ENCODE peak calls at places on chromosomes 13 and 19, in eight cellular contexts. A is endothelial cell, L is progenitor cell of endocrine pancreas, S is T-helper 17 cell, M is T47D, H is A549, T is AG09309, F is T-cell. P is an unnamed sample.

GRCh38 chr19:32053366-32053765 is 292.0 kb upstream of the ZNF507 start:
- DNase-seq in A (no peak), L (no peak), S (no peak), M (no peak), H (no peak), T (no peak), F (no peak), P (no peak)

GRCh38 chr19:39310558-39311311 is 9.9 kb downstream of the LRFN1 start:
- DNase-seq in A (no peak), L (no peak), S (no peak), M (peak), H (peak), T (no peak), F (no peak), P (no peak)

GRCh38 chr13:95391325-95391724 is 90.1 kb upstream of the ABCC4 start:
- DNase-seq in A (no peak), L (no peak), S (no peak), M (no peak), H (no peak), T (no peak), F (no peak), P (no peak)

GRCh38 chr13:42794572-42795275 is 13.3 kb downstream of the FAM216B start:
- DNase-seq in A (no peak), L (no peak), S (no peak), M (no peak), H (no peak), T (no peak), F (no peak), P (no peak)

GRCh38 chr19:16542045-16542893 is at the start of gene CHERP:
- DNase-seq in A (peak), L (peak), S (peak), M (peak), H (peak), T (peak), F (peak), P (peak)

GRCh38 chr19:4454952-4455738 is 2.4 kb downstream of the UBXN6 start:
- DNase-seq in A (no peak), L (no peak), S (no peak), M (no peak), H (no peak), T (no peak), F (no peak), P (no peak)

GRCh38 chr13:28138012-28138755 is at the start of gene PAN3:
- DNase-seq in A (peak), L (peak), S (peak), M (peak), H (peak), T (peak), F (peak), P (peak)

GRCh38 chr13:101181076-101181685 is 235.1 kb downstream of the NALCN start:
- DNase-seq in A (no peak), L (no peak), S (no peak), M (no peak), H (no peak), T (no peak), F (no peak), P (no peak)

GRCh38 chr19:44677019-44677809 is 5.9 kb downstream of the CEACAM19 start:
- DNase-seq in A (no peak), L (no peak), S (no peak), M (peak), H (peak), T (no peak), F (no peak), P (no peak)

GRCh38 chr19:7418575-7418974 is 69.8 kb downstream of the ARHGEF18 start:
- DNase-seq in A (no peak), L (no peak), S (no peak), M (no peak), H (no peak), T (no peak), F (no peak), P (no peak)

GRCh38 chr19:46385636-46386035 is 27.7 kb downstream of the CCDC8 start:
- DNase-seq in A (no peak), L (no peak), S (no peak), M (no peak), H (no peak), T (no peak), F (no peak), P (no peak)

GRCh38 chr19:51365211-51366049 is 758 bp downstream of the ETFB start:
- DNase-seq in A (no peak), L (no peak), S (no peak), M (peak), H (peak), T (no peak), F (no peak), P (no peak)

GRCh38 chr19:5627395-5627904 is 4.6 kb downstream of the SAFB start:
- DNase-seq in A (no peak), L (no peak), S (no peak), M (no peak), H (no peak), T (no peak), F (no peak), P (peak)

GRCh38 chr13:58004761-58005160 is 373.2 kb downstream of the PCDH17 start:
- DNase-seq in A (no peak), L (no peak), S (no peak), M (no peak), H (no peak), T (no peak), F (no peak), P (no peak)

GRCh38 chr13:47119568-47120080 is 222.8 kb upstream of the HTR2A start:
- DNase-seq in A (no peak), L (no peak), S (no peak), M (no peak), H (no peak), T (no peak), F (no peak), P (no peak)

GRCh38 chr13:111975539-111976473 is 91.1 kb upstream of the SOX1 start:
- DNase-seq in A (no peak), L (no peak), S (no peak), M (no peak), H (no peak), T (no peak), F (no peak), P (no peak)

GRCh38 chr19:13646758-13647157 is 117.6 kb upstream of the MRI1 start:
- DNase-seq in A (no peak), L (no peak), S (no peak), M (no peak), H (no peak), T (no peak), F (no peak), P (no peak)

GRCh38 chr19:12748489-12748888 is 3.1 kb upstream of the BEST2 start:
- DNase-seq in A (no peak), L (no peak), S (no peak), M (no peak), H (no peak), T (no peak), F (no peak), P (no peak)

GRCh38 chr13:94352057-94352456 is 127.4 kb downstream of the DCT start:
- DNase-seq in A (no peak), L (no peak), S (no peak), M (no peak), H (no peak), T (no peak), F (no peak), P (no peak)

GRCh38 chr19:44401787-44402115 is 343 bp upstream of the ZNF285 start:
- DNase-seq in A (no peak), L (no peak), S (no peak), M (no peak), H (no peak), T (no peak), F (no peak), P (no peak)

GRCh38 chr19:40177286-40178070 is 13.7 kb upstream of the MAP3K10 start:
- DNase-seq in A (no peak), L (no peak), S (no peak), M (no peak), H (no peak), T (no peak), F (no peak), P (no peak)

GRCh38 chr13:52738719-52739467 is 727 bp downstream of the CNMD start:
- DNase-seq in A (peak), L (peak), S (no peak), M (no peak), H (no peak), T (no peak), F (no peak), P (peak)

GRCh38 chr19:16087940-16088339 is 11.6 kb downstream of the TPM4 start:
- DNase-seq in A (no peak), L (no peak), S (no peak), M (no peak), H (no peak), T (no peak), F (no peak), P (no peak)

GRCh38 chr13:49935171-49936084 is 712 bp downstream of the SPRYD7 start:
- DNase-seq in A (peak), L (no peak), S (peak), M (peak), H (peak), T (no peak), F (no peak), P (no peak)

GRCh38 chr13:114070098-114070799 is 62.2 kb downstream of the RASA3 start:
- DNase-seq in A (no peak), L (no peak), S (no peak), M (no peak), H (no peak), T (no peak), F (no peak), P (no peak)

GRCh38 chr13:68173111-68173510 is 943.0 kb upstream of the PCDH9 start:
- DNase-seq in A (no peak), L (no peak), S (no peak), M (no peak), H (no peak), T (no peak), F (no peak), P (no peak)

GRCh38 chr19:10102787-10103236 is 334 bp upstream of the ANGPTL6 start:
- DNase-seq in A (no peak), L (no peak), S (no peak), M (no peak), H (no peak), T (no peak), F (no peak), P (no peak)

GRCh38 chr19:6519289-6519688 is 11.5 kb upstream of the TNFSF9 start:
- DNase-seq in A (no peak), L (no peak), S (no peak), M (no peak), H (peak), T (peak), F (no peak), P (no peak)

GRCh38 chr13:77767413-77767812 is 69.9 kb downstream of the SLAIN1 start:
- DNase-seq in A (no peak), L (no peak), S (no peak), M (no peak), H (no peak), T (no peak), F (no peak), P (no peak)

GRCh38 chr19:43784981-43785808 is 4.4 kb upstream of the KCNN4 start:
- DNase-seq in A (peak), L (peak), S (peak), M (peak), H (peak), T (no peak), F (no peak), P (peak)

GRCh38 chr13:27026396-27026795 is 145.2 kb downstream of the USP12 start:
- DNase-seq in A (no peak), L (no peak), S (no peak), M (no peak), H (no peak), T (no peak), F (no peak), P (no peak)